ENCODE peak calls at places on chromosomes 13 and 19, in seven cellular contexts. Z is stimulated activated naive CD4-positive, alpha-beta T cell; T is T-helper 1 cell; W is hepatocyte; A is cerebellum; Y is EL; V is NCI-H774. L is an unnamed sample.

GRCh38 chr19:50315773-50316448 is 13.3 kb downstream of the KCNC3 start:
- DNase-seq in W (no peak), A (peak), Y (no peak), Z (no peak), V (peak), T (no peak), L (no peak)

GRCh38 chr13:78020861-78021260 is 102.2 kb upstream of the EDNRB start:
- DNase-seq in W (no peak), Y (no peak), Z (no peak), T (no peak), A (no peak), V (no peak), L (peak)

GRCh38 chr13:26988059-26988769 is 183.4 kb downstream of the USP12 start:
- DNase-seq in Z (no peak), T (no peak), A (no peak), Y (no peak), W (no peak), V (no peak), L (no peak)

GRCh38 chr19:19591133-19591825 is 27.2 kb downstream of the PBX4 start:
- DNase-seq in V (no peak), W (peak), Y (peak), Z (no peak), T (peak), A (no peak), L (no peak)

GRCh38 chr19:58305065-58305931 is at the start of gene ERVK3-1:
- DNase-seq in A (peak), W (peak), Z (peak), V (peak), T (peak), Y (peak), L (peak)

GRCh38 chr19:18503971-18504885 is 17.6 kb downstream of the ELL start:
- DNase-seq in V (no peak), A (no peak), Y (no peak), T (no peak), W (peak), Z (no peak), L (no peak)

GRCh38 chr19:11020982-11021759 is 60.3 kb downstream of the SMARCA4 start:
- DNase-seq in Z (no peak), W (no peak), T (no peak), Y (no peak), V (no peak), A (peak), L (no peak)

GRCh38 chr19:22528956-22529355 is 105.2 kb upstream of the ZNF492 start:
- DNase-seq in Z (no peak), Y (no peak), V (no peak), W (no peak), T (no peak), A (no peak), L (no peak)

GRCh38 chr13:40207110-40207478 is 459.3 kb downstream of the FOXO1 start:
- DNase-seq in A (no peak), Y (no peak), Z (no peak), T (no peak), V (no peak), W (no peak), L (no peak)

GRCh38 chr19:9958451-9958850 is 22.1 kb upstream of the OLFM2 start:
- DNase-seq in V (no peak), Y (peak), A (no peak), T (no peak), W (no peak), Z (no peak), L (peak)

GRCh38 chr13:97308735-97309429 is 86.7 kb downstream of the MBNL2 start:
- DNase-seq in V (no peak), Y (peak), A (no peak), T (no peak), Z (no peak), W (no peak), L (no peak)

L was measured in cardiac muscle cell.